ENCODE peak calls at places on chromosomes 5 and 9, in four cellular contexts. One of them, this sample, is unnamed.

GRCh38 chr9:93060746-93061259 is 2.3 kb downstream of the SUSD3 start:
- DNase-seq in adrenal gland: no peak
- DNase-seq in heart right ventricle: no peak
- DNase-seq in tibial nerve: no peak
- DNase-seq in this sample: no peak

GRCh38 chr9:21653091-21653490 is 149.3 kb upstream of the MTAP start:
- DNase-seq in adrenal gland: no peak
- DNase-seq in heart right ventricle: no peak
- DNase-seq in tibial nerve: no peak
- DNase-seq in this sample: no peak

GRCh38 chr9:117528225-117528624 is 113.4 kb upstream of the ASTN2 start:
- DNase-seq in adrenal gland: no peak
- DNase-seq in heart right ventricle: no peak
- DNase-seq in tibial nerve: no peak
- DNase-seq in this sample: no peak

GRCh38 chr9:35689601-35690446 is at the start of gene TPM2:
- DNase-seq in adrenal gland: peak
- DNase-seq in heart right ventricle: peak
- DNase-seq in tibial nerve: peak
- DNase-seq in this sample: peak

GRCh38 chr9:99726758-99727157 is 94.9 kb upstream of the NR4A3 start:
- DNase-seq in adrenal gland: no peak
- DNase-seq in heart right ventricle: no peak
- DNase-seq in tibial nerve: no peak
- DNase-seq in this sample: no peak

GRCh38 chr9:31140316-31140715 is 1244.1 kb upstream of the ACO1 start:
- DNase-seq in adrenal gland: no peak
- DNase-seq in heart right ventricle: no peak
- DNase-seq in tibial nerve: no peak
- DNase-seq in this sample: no peak

GRCh38 chr9:2621678-2622360 is at the start of gene VLDLR:
- DNase-seq in adrenal gland: peak
- DNase-seq in heart right ventricle: peak
- DNase-seq in tibial nerve: no peak
- DNase-seq in this sample: no peak

GRCh38 chr9:73178044-73178443 is 26.4 kb downstream of the ANXA1 start:
- DNase-seq in adrenal gland: no peak
- DNase-seq in heart right ventricle: no peak
- DNase-seq in tibial nerve: no peak
- DNase-seq in this sample: no peak

GRCh38 chr9:126334626-126335621 is 8.3 kb downstream of the MVB12B start:
- DNase-seq in adrenal gland: no peak
- DNase-seq in heart right ventricle: no peak
- DNase-seq in tibial nerve: no peak
- DNase-seq in this sample: no peak

GRCh38 chr9:113886003-113886324 is 9.9 kb downstream of the ZNF618 start:
- DNase-seq in adrenal gland: no peak
- DNase-seq in heart right ventricle: no peak
- DNase-seq in tibial nerve: no peak
- DNase-seq in this sample: no peak

GRCh38 chr5:9468070-9468388 is 77.8 kb downstream of the SEMA5A start:
- DNase-seq in adrenal gland: no peak
- DNase-seq in heart right ventricle: no peak
- DNase-seq in tibial nerve: no peak
- DNase-seq in this sample: peak

GRCh38 chr9:18014556-18014955 is 435.7 kb downstream of the SH3GL2 start:
- DNase-seq in adrenal gland: no peak
- DNase-seq in heart right ventricle: no peak
- DNase-seq in tibial nerve: no peak
- DNase-seq in this sample: no peak

GRCh38 chr5:20618353-20618752 is 630.4 kb upstream of the CDH18 start:
- DNase-seq in adrenal gland: no peak
- DNase-seq in heart right ventricle: no peak
- DNase-seq in tibial nerve: no peak
- DNase-seq in this sample: no peak

GRCh38 chr9:128247191-128247803 is 28.5 kb downstream of the GOLGA2 start:
- DNase-seq in adrenal gland: no peak
- DNase-seq in heart right ventricle: no peak
- DNase-seq in tibial nerve: no peak
- DNase-seq in this sample: no peak

GRCh38 chr5:172685036-172685435 is 44.0 kb downstream of the NEURL1B start:
- DNase-seq in adrenal gland: no peak
- DNase-seq in heart right ventricle: no peak
- DNase-seq in tibial nerve: no peak
- DNase-seq in this sample: no peak

GRCh38 chr9:126301196-126301595 is 25.4 kb upstream of the MVB12B start:
- DNase-seq in adrenal gland: no peak
- DNase-seq in heart right ventricle: no peak
- DNase-seq in tibial nerve: no peak
- DNase-seq in this sample: no peak

GRCh38 chr5:86570427-86571083 is 47.2 kb upstream of the COX7C start:
- DNase-seq in adrenal gland: no peak
- DNase-seq in heart right ventricle: no peak
- DNase-seq in tibial nerve: no peak
- DNase-seq in this sample: no peak

GRCh38 chr5:54956922-54957321 is 28.5 kb downstream of the ESM1 start:
- DNase-seq in adrenal gland: no peak
- DNase-seq in heart right ventricle: no peak
- DNase-seq in tibial nerve: no peak
- DNase-seq in this sample: no peak

GRCh38 chr5:62742214-62742613 is 163.6 kb downstream of the LRRC70 start:
- DNase-seq in adrenal gland: no peak
- DNase-seq in heart right ventricle: no peak
- DNase-seq in tibial nerve: no peak
- DNase-seq in this sample: no peak

GRCh38 chr5:163571755-163572154 is 66.3 kb downstream of the MAT2B start:
- DNase-seq in adrenal gland: no peak
- DNase-seq in heart right ventricle: no peak
- DNase-seq in tibial nerve: no peak
- DNase-seq in this sample: no peak

GRCh38 chr5:81269751-81270686 is 31.4 kb upstream of the ZCCHC9 start:
- DNase-seq in adrenal gland: no peak
- DNase-seq in heart right ventricle: no peak
- DNase-seq in tibial nerve: no peak
- DNase-seq in this sample: no peak

GRCh38 chr5:95083606-95084005 is 201.3 kb downstream of the MCTP1 start:
- DNase-seq in adrenal gland: no peak
- DNase-seq in heart right ventricle: no peak
- DNase-seq in tibial nerve: no peak
- DNase-seq in this sample: no peak

GRCh38 chr5:95078868-95079267 is 206.0 kb downstream of the MCTP1 start:
- DNase-seq in adrenal gland: no peak
- DNase-seq in heart right ventricle: no peak
- DNase-seq in tibial nerve: no peak
- DNase-seq in this sample: no peak

GRCh38 chr5:95080456-95080855 is 204.4 kb downstream of the MCTP1 start:
- DNase-seq in adrenal gland: no peak
- DNase-seq in heart right ventricle: no peak
- DNase-seq in tibial nerve: no peak
- DNase-seq in this sample: no peak

GRCh38 chr5:95080026-95080425 is 204.9 kb downstream of the MCTP1 start:
- DNase-seq in adrenal gland: no peak
- DNase-seq in heart right ventricle: no peak
- DNase-seq in tibial nerve: no peak
- DNase-seq in this sample: no peak

GRCh38 chr5:95081500-95082355 is 203.2 kb downstream of the MCTP1 start:
- DNase-seq in adrenal gland: peak
- DNase-seq in heart right ventricle: peak
- DNase-seq in tibial nerve: peak
- DNase-seq in this sample: no peak
- H3K27ac ChIP-seq in adrenal gland: no peak
- H3K27ac ChIP-seq in heart right ventricle: peak
- H3K27ac ChIP-seq in tibial nerve: peak
- H3K27ac ChIP-seq in this sample: no peak

DNA sequence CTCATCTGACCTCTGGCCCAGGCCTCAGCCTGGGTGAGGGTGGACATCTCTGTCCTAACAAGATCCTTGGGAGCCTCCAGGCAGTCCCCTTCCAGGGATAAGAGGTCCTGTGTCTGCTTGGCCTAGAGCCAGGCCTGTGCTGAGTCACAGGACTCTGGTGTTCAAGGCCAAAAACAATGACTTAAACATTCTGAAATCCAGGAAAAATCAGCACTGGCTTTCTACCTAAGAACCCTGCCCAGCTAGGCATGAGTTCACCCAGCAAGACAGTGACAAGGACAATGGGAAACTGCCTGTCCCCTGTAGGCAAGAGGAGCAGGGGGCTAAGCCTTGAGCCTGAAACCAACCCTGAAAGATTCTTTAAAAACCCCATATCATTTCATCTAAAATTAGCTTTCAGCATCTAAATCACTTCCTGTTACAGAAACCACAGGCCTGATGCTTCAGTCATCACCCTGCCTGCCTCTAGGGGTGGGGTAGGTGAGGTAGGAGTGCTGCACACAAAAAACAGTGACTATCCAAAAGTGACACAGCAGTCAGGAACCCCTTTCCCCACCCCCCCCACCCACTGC is 29.9 kb downstream of the CSF2 start:
- DNase-seq in adrenal gland: peak
- DNase-seq in heart right ventricle: peak
- DNase-seq in tibial nerve: peak
- DNase-seq in this sample: peak
- H3K27ac ChIP-seq in adrenal gland: peak
- H3K27ac ChIP-seq in heart right ventricle: no peak
- H3K27ac ChIP-seq in tibial nerve: peak
- H3K27ac ChIP-seq in this sample: peak

GRCh38 chr9:129547869-129548570 is 72.9 kb downstream of the C9orf50 start:
- DNase-seq in adrenal gland: no peak
- DNase-seq in heart right ventricle: no peak
- DNase-seq in tibial nerve: no peak
- DNase-seq in this sample: no peak

GRCh38 chr9:129548571-129549135 is 72.2 kb downstream of the C9orf50 start:
- DNase-seq in adrenal gland: peak
- DNase-seq in heart right ventricle: peak
- DNase-seq in tibial nerve: no peak
- DNase-seq in this sample: peak

GRCh38 chr9:129550199-129550839 is 70.6 kb downstream of the C9orf50 start:
- DNase-seq in adrenal gland: peak
- DNase-seq in heart right ventricle: peak
- DNase-seq in tibial nerve: peak
- DNase-seq in this sample: no peak

GRCh38 chr9:129549139-129549538 is 71.8 kb downstream of the C9orf50 start:
- DNase-seq in adrenal gland: no peak
- DNase-seq in heart right ventricle: no peak
- DNase-seq in tibial nerve: no peak
- DNase-seq in this sample: peak

DNA sequence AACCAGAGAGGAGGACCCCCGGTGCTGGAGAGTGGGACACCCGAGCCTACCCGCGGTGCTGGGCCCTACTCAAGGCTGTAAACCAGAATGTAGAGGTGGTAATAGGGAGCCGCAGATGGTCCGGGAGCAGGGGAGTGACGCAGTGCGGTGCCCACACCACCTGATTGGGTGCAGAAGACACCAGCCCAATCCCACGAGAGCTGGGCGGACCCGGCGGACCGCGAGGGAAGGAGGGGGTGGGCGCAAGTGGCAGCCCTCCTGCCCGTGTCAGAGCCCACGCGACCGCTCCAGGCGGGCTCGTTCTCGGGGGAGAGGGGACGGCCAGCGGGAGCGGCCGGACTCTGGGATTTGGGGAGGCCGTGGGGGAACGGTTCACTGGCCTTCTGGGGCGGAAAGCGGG is 71.2 kb downstream of the C9orf50 start:
- DNase-seq in adrenal gland: peak
- DNase-seq in heart right ventricle: peak
- DNase-seq in tibial nerve: no peak
- DNase-seq in this sample: no peak
- H3K27ac ChIP-seq in adrenal gland: peak
- H3K27ac ChIP-seq in heart right ventricle: peak
- H3K27ac ChIP-seq in tibial nerve: peak
- H3K27ac ChIP-seq in this sample: peak

DNA sequence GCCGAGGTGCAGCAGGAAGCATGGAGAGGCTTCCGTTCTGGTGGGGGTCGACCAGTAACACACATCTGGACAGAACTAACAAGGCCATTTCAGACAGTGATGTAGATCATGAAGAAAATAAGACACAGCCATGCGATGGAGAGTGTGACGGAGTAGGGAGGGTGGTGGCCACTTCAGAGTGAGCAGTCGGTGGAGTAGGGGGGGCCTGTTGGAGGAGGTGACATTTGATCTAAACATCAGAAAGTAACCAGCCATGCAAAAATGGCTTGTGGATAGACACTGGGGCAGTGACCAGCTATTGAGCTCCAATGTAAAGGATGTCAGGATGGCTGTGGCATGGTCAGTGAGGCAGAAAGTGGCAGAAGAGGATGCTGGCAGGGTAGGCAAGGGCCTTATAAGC is 65.9 kb downstream of the PPARGC1B start:
- DNase-seq in adrenal gland: no peak
- DNase-seq in heart right ventricle: no peak
- DNase-seq in tibial nerve: no peak
- DNase-seq in this sample: no peak
- H3K27ac ChIP-seq in adrenal gland: no peak
- H3K27ac ChIP-seq in heart right ventricle: peak
- H3K27ac ChIP-seq in tibial nerve: no peak
- H3K27ac ChIP-seq in this sample: no peak

DNA sequence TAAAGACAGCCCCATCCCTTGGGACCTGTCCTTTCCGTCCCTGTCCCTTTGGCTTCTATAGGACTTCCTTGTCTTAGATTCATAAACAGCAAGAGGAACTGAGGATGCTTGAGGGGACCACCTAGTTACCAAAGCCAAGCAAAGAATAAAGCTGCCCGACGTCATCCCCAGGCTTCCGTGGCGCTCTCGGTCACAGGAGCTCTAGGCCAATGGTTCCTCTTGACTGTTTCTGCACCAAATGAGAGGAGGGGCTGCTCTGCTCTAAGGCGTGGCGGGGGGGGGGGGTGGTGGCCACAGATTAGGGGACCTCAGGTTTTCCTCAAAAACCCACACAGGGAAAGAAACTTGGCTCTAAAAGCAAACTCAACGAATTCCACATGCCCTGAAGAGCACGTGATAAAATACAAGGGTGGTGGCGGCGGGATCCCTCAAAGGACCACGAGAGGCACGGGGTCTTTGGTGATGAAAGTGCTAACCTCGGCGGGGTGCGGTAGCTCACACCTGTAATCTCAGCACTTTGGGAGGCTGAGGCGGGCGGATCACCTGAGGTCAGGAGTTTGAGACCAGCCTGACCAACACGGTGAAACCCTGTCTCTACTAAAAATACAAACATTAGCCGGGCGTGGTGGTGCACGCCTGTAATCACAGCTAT is 53.7 kb downstream of the USP20 start:
- DNase-seq in adrenal gland: no peak
- DNase-seq in heart right ventricle: no peak
- DNase-seq in tibial nerve: no peak
- DNase-seq in this sample: no peak
- H3K27ac ChIP-seq in adrenal gland: no peak
- H3K27ac ChIP-seq in heart right ventricle: peak
- H3K27ac ChIP-seq in tibial nerve: peak
- H3K27ac ChIP-seq in this sample: peak